ENCODE peak calls at places on chromosomes 7 and 10, in eight cellular contexts. One of them, this sample, is unnamed.
A peak's percentile ranks its signal among the peaks of the same experiment; 100 is the strongest.

GRCh38 chr10:116636385-116636784 is 15.6 kb downstream of the PNLIPRP2 start:
- DNase-seq in colonic mucosa: no peak
- DNase-seq in IMR-90: no peak
- DNase-seq in endothelial cell of umbilical vein: no peak
- DNase-seq in spleen: no peak
- DNase-seq in left ventricle myocardium inferior: no peak
- DNase-seq in psoas muscle: no peak
- DNase-seq in neural progenitor cell: no peak
- DNase-seq in this sample: no peak

GRCh38 chr7:40880581-40880980 is 745.8 kb downstream of the SUGCT start:
- DNase-seq in spleen: no peak
- DNase-seq in neural progenitor cell: no peak
- DNase-seq in psoas muscle: no peak
- DNase-seq in endothelial cell of umbilical vein: peak; percentile 45
- DNase-seq in left ventricle myocardium inferior: no peak
- DNase-seq in IMR-90: no peak
- DNase-seq in colonic mucosa: no peak
- DNase-seq in this sample: no peak

GRCh38 chr7:6164491-6164890 is 107.9 kb downstream of the CYTH3 start:
- DNase-seq in colonic mucosa: no peak
- DNase-seq in spleen: no peak
- DNase-seq in psoas muscle: no peak
- DNase-seq in endothelial cell of umbilical vein: no peak
- DNase-seq in left ventricle myocardium inferior: peak; percentile 56
- DNase-seq in neural progenitor cell: peak; percentile 33
- DNase-seq in IMR-90: no peak
- DNase-seq in this sample: no peak

GRCh38 chr10:126252884-126253612 is 135.2 kb downstream of the ADAM12 start:
- DNase-seq in spleen: no peak
- DNase-seq in IMR-90: peak; percentile 100
- DNase-seq in neural progenitor cell: no peak
- DNase-seq in colonic mucosa: no peak
- DNase-seq in endothelial cell of umbilical vein: peak; percentile 7
- DNase-seq in psoas muscle: no peak
- DNase-seq in left ventricle myocardium inferior: no peak
- DNase-seq in this sample: no peak

GRCh38 chr10:11879387-11880168 is 56.4 kb downstream of the PROSER2 start:
- DNase-seq in psoas muscle: no peak
- DNase-seq in spleen: peak; percentile 59
- DNase-seq in endothelial cell of umbilical vein: no peak
- DNase-seq in left ventricle myocardium inferior: no peak
- DNase-seq in neural progenitor cell: no peak
- DNase-seq in colonic mucosa: no peak
- DNase-seq in IMR-90: no peak
- DNase-seq in this sample: no peak

GRCh38 chr7:144027070-144027469 is 21.7 kb upstream of the OR2A5 start:
- DNase-seq in IMR-90: peak; percentile 50
- DNase-seq in neural progenitor cell: peak; percentile 6
- DNase-seq in left ventricle myocardium inferior: no peak
- DNase-seq in psoas muscle: no peak
- DNase-seq in endothelial cell of umbilical vein: peak; percentile 37
- DNase-seq in spleen: no peak
- DNase-seq in colonic mucosa: no peak
- DNase-seq in this sample: no peak

GRCh38 chr10:21943633-21944265 is 59.8 kb downstream of the DNAJC1 start:
- DNase-seq in colonic mucosa: no peak
- DNase-seq in left ventricle myocardium inferior: no peak
- DNase-seq in psoas muscle: no peak
- DNase-seq in spleen: no peak
- DNase-seq in IMR-90: no peak
- DNase-seq in endothelial cell of umbilical vein: peak; percentile 61
- DNase-seq in neural progenitor cell: no peak
- DNase-seq in this sample: no peak

GRCh38 chr10:734481-734880 is 45.0 kb upstream of the DIP2C start:
- DNase-seq in spleen: no peak
- DNase-seq in IMR-90: no peak
- DNase-seq in neural progenitor cell: no peak
- DNase-seq in left ventricle myocardium inferior: no peak
- DNase-seq in psoas muscle: no peak
- DNase-seq in colonic mucosa: no peak
- DNase-seq in endothelial cell of umbilical vein: no peak
- DNase-seq in this sample: no peak

GRCh38 chr10:28805390-28805789 is 128.1 kb downstream of the BAMBI start:
- DNase-seq in colonic mucosa: no peak
- DNase-seq in neural progenitor cell: no peak
- DNase-seq in endothelial cell of umbilical vein: no peak
- DNase-seq in IMR-90: no peak
- DNase-seq in spleen: no peak
- DNase-seq in psoas muscle: no peak
- DNase-seq in left ventricle myocardium inferior: no peak
- DNase-seq in this sample: no peak

GRCh38 chr7:132410385-132410784 is 165.9 kb downstream of the PLXNA4 start:
- DNase-seq in left ventricle myocardium inferior: no peak
- DNase-seq in psoas muscle: no peak
- DNase-seq in spleen: no peak
- DNase-seq in colonic mucosa: no peak
- DNase-seq in neural progenitor cell: no peak
- DNase-seq in IMR-90: no peak
- DNase-seq in endothelial cell of umbilical vein: peak; percentile 82
- DNase-seq in this sample: no peak

GRCh38 chr7:47669178-47669878 is 87.4 kb upstream of the TNS3 start:
- DNase-seq in colonic mucosa: peak; percentile 64
- DNase-seq in endothelial cell of umbilical vein: no peak
- DNase-seq in neural progenitor cell: no peak
- DNase-seq in spleen: peak; percentile 90
- DNase-seq in left ventricle myocardium inferior: peak; percentile 63
- DNase-seq in psoas muscle: peak; percentile 84
- DNase-seq in IMR-90: peak; percentile 96
- DNase-seq in this sample: no peak

GRCh38 chr7:151244156-151244870 is 4.2 kb downstream of the SMARCD3 start:
- DNase-seq in colonic mucosa: peak; percentile 57
- DNase-seq in neural progenitor cell: peak; percentile 76
- DNase-seq in spleen: peak; percentile 72
- DNase-seq in endothelial cell of umbilical vein: peak; percentile 61
- DNase-seq in psoas muscle: no peak
- DNase-seq in IMR-90: peak; percentile 44
- DNase-seq in left ventricle myocardium inferior: no peak
- DNase-seq in this sample: no peak

GRCh38 chr7:24757799-24758275 is 573 bp upstream of the GSDME start:
- DNase-seq in colonic mucosa: no peak
- DNase-seq in IMR-90: peak; percentile 51
- DNase-seq in left ventricle myocardium inferior: no peak
- DNase-seq in endothelial cell of umbilical vein: no peak
- DNase-seq in psoas muscle: no peak
- DNase-seq in neural progenitor cell: peak; percentile 21
- DNase-seq in spleen: no peak
- DNase-seq in this sample: no peak

GRCh38 chr10:91185239-91185875 is 35.1 kb upstream of the PCGF5 start:
- DNase-seq in endothelial cell of umbilical vein: no peak
- DNase-seq in IMR-90: peak; percentile 81
- DNase-seq in neural progenitor cell: no peak
- DNase-seq in spleen: no peak
- DNase-seq in left ventricle myocardium inferior: no peak
- DNase-seq in psoas muscle: peak; percentile 31
- DNase-seq in colonic mucosa: no peak
- DNase-seq in this sample: no peak

GRCh38 chr7:86965727-86966120 is 93.7 kb downstream of the ELAPOR2 start:
- DNase-seq in psoas muscle: no peak
- DNase-seq in left ventricle myocardium inferior: no peak
- DNase-seq in spleen: no peak
- DNase-seq in endothelial cell of umbilical vein: no peak
- DNase-seq in colonic mucosa: no peak
- DNase-seq in IMR-90: no peak
- DNase-seq in neural progenitor cell: no peak
- DNase-seq in this sample: no peak

GRCh38 chr7:128830231-128831177 is at the start of gene FLNC:
- DNase-seq in neural progenitor cell: peak; percentile 74
- DNase-seq in endothelial cell of umbilical vein: peak; percentile 68
- DNase-seq in psoas muscle: peak; percentile 78
- DNase-seq in colonic mucosa: no peak
- DNase-seq in IMR-90: peak; percentile 71
- DNase-seq in spleen: peak; percentile 85
- DNase-seq in left ventricle myocardium inferior: peak; percentile 70
- DNase-seq in this sample: no peak

GRCh38 chr7:105769951-105770628 is 106.3 kb downstream of the ATXN7L1 start:
- DNase-seq in endothelial cell of umbilical vein: peak; percentile 16
- DNase-seq in spleen: peak; percentile 35
- DNase-seq in neural progenitor cell: no peak
- DNase-seq in psoas muscle: no peak
- DNase-seq in left ventricle myocardium inferior: no peak
- DNase-seq in IMR-90: peak; percentile 51
- DNase-seq in colonic mucosa: no peak
- DNase-seq in this sample: no peak

GRCh38 chr7:149662591-149663095 is 110.7 kb downstream of the ZNF467 start:
- DNase-seq in neural progenitor cell: peak; percentile 90
- DNase-seq in spleen: peak; percentile 83
- DNase-seq in IMR-90: peak; percentile 44
- DNase-seq in endothelial cell of umbilical vein: peak; percentile 66
- DNase-seq in colonic mucosa: peak; percentile 77
- DNase-seq in left ventricle myocardium inferior: peak; percentile 61
- DNase-seq in psoas muscle: peak; percentile 71
- DNase-seq in this sample: no peak

GRCh38 chr10:119807960-119808697 is 64.5 kb downstream of the MCMBP start:
- DNase-seq in IMR-90: peak; percentile 93
- DNase-seq in spleen: no peak
- DNase-seq in endothelial cell of umbilical vein: peak; percentile 8
- DNase-seq in colonic mucosa: no peak
- DNase-seq in psoas muscle: no peak
- DNase-seq in neural progenitor cell: no peak
- DNase-seq in left ventricle myocardium inferior: no peak
- DNase-seq in this sample: peak; percentile 53

GRCh38 chr7:4861673-4862072 is at the start of gene PAPOLB:
- DNase-seq in psoas muscle: no peak
- DNase-seq in left ventricle myocardium inferior: no peak
- DNase-seq in endothelial cell of umbilical vein: no peak
- DNase-seq in IMR-90: no peak
- DNase-seq in colonic mucosa: no peak
- DNase-seq in neural progenitor cell: no peak
- DNase-seq in spleen: no peak
- DNase-seq in this sample: no peak

GRCh38 chr10:131692686-131693334 is 208.0 kb upstream of the PPP2R2D start:
- DNase-seq in spleen: peak; percentile 54
- DNase-seq in endothelial cell of umbilical vein: no peak
- DNase-seq in neural progenitor cell: no peak
- DNase-seq in left ventricle myocardium inferior: no peak
- DNase-seq in colonic mucosa: no peak
- DNase-seq in IMR-90: no peak
- DNase-seq in psoas muscle: no peak
- DNase-seq in this sample: no peak

GRCh38 chr7:38411404-38411803 is 138.0 kb upstream of the TARP start:
- DNase-seq in left ventricle myocardium inferior: no peak
- DNase-seq in endothelial cell of umbilical vein: peak; percentile 39
- DNase-seq in spleen: no peak
- DNase-seq in neural progenitor cell: peak; percentile 43
- DNase-seq in IMR-90: peak; percentile 13
- DNase-seq in psoas muscle: no peak
- DNase-seq in colonic mucosa: no peak
- DNase-seq in this sample: no peak
- TF ChIP-seq CTCF in left ventricle myocardium inferior: no peak
- TF ChIP-seq CTCF in endothelial cell of umbilical vein: no peak
- TF ChIP-seq CTCF in spleen: no peak
- TF ChIP-seq CTCF in neural progenitor cell: peak; percentile 53
- TF ChIP-seq CTCF in IMR-90: peak; percentile 6
- TF ChIP-seq CTCF in psoas muscle: no peak
- TF ChIP-seq CTCF in colonic mucosa: no peak
- TF ChIP-seq CTCF in this sample: no peak

DNA sequence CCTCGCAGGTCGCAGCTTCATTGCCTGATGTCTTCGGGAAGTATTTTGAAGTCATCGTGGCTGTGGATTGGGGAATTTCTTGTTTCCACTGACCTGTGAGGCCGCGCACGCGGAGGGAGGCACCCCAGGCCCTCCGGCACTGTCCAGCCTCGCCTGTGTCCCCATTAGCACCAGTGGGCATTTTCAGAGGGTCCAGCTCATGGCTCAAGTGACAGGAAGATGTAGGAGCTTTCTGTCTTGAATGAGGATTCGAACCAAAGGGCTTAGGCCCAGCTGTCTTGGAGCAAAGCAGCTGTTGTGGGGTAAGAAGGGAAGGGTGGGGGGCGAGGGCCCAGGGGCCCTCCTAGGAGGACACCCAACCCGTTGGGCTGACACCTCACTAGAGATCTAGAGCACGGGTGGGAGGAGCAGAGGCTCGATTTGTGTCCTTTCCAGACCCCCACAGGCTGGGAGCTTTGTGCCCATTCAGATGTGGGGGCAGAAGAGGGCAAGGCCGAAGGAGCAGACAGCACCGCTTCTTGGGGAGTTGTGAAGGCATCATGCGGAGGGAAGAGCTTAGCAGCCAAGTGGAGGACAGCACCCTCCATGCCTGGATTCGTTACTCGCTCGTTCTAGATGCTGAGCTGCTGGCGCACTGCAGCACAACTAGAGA is 912 bp downstream of the ZNF37A start:
- DNase-seq in spleen: no peak
- DNase-seq in IMR-90: no peak
- DNase-seq in left ventricle myocardium inferior: no peak
- DNase-seq in neural progenitor cell: no peak
- DNase-seq in psoas muscle: no peak
- DNase-seq in colonic mucosa: peak; percentile 19
- DNase-seq in endothelial cell of umbilical vein: no peak
- DNase-seq in this sample: no peak
- H3K36me3 ChIP-seq in spleen: peaks cover 32% of the 10 kb centered on the region
- H3K36me3 ChIP-seq in IMR-90: peaks cover 9% of the 10 kb centered on the region
- H3K36me3 ChIP-seq in left ventricle myocardium inferior: peaks cover 43% of the 10 kb centered on the region
- H3K36me3 ChIP-seq in neural progenitor cell: no peaks in the 10 kb centered on the region
- H3K36me3 ChIP-seq in psoas muscle: no peaks in the 10 kb centered on the region
- H3K36me3 ChIP-seq in colonic mucosa: no peaks in the 10 kb centered on the region
- H3K36me3 ChIP-seq in endothelial cell of umbilical vein: no peaks in the 10 kb centered on the region
- H3K36me3 ChIP-seq in this sample: peaks cover 45% of the 10 kb centered on the region

GRCh38 chr10:3325954-3326353 is 153.4 kb upstream of the PITRM1 start:
- DNase-seq in IMR-90: no peak
- DNase-seq in neural progenitor cell: no peak
- DNase-seq in colonic mucosa: no peak
- DNase-seq in left ventricle myocardium inferior: no peak
- DNase-seq in spleen: no peak
- DNase-seq in endothelial cell of umbilical vein: no peak
- DNase-seq in psoas muscle: no peak
- DNase-seq in this sample: no peak
- H3K27ac ChIP-seq in IMR-90: no peak overlapping the region
- H3K27ac ChIP-seq in neural progenitor cell: no peak overlapping the region
- H3K27ac ChIP-seq in colonic mucosa: no peak overlapping the region
- H3K27ac ChIP-seq in left ventricle myocardium inferior: no peak overlapping the region
- H3K27ac ChIP-seq in spleen: no peak overlapping the region
- H3K27ac ChIP-seq in endothelial cell of umbilical vein: no peak overlapping the region
- H3K27ac ChIP-seq in psoas muscle: no peak overlapping the region
- H3K27ac ChIP-seq in this sample: no peak overlapping the region

DNA sequence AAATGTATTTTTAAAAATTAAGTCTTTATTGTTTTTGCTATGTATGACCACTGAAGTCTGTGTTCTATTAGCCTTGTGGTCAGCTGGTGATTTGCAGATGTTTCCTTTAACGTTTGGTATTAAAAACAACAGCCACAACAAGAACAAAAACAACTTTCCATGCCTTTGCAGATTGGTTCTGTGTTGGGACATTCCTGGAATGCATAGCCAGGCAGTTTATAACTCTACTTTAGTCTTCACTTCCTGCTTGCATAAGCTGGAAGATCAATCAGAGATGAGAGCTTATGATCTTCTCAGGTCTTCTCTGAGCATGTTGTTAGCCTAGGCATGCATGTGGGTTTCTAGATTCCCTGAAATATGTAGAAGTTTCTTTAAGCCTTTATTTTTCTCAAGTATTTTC is 58.9 kb upstream of the SEMA3C start:
- DNase-seq in endothelial cell of umbilical vein: no peak
- DNase-seq in psoas muscle: no peak
- DNase-seq in spleen: no peak
- DNase-seq in colonic mucosa: no peak
- DNase-seq in neural progenitor cell: no peak
- DNase-seq in IMR-90: no peak
- DNase-seq in left ventricle myocardium inferior: no peak
- DNase-seq in this sample: no peak
- TF ChIP-seq CTCF in endothelial cell of umbilical vein: no peak
- TF ChIP-seq CTCF in psoas muscle: no peak
- TF ChIP-seq CTCF in spleen: no peak
- TF ChIP-seq CTCF in colonic mucosa: no peak
- TF ChIP-seq CTCF in neural progenitor cell: no peak
- TF ChIP-seq CTCF in IMR-90: no peak
- TF ChIP-seq CTCF in left ventricle myocardium inferior: no peak
- TF ChIP-seq CTCF in this sample: no peak